ENCODE peak calls at places on chromosomes 4 and X, in six cellular contexts. V is AG04449; J is foreskin fibroblast; Q is fibroblast of villous mesenchyme; B is Karpas-422; T is naive thymus-derived CD4-positive, alpha-beta T cell. R is an unnamed sample.

GRCh38 chr4:165761968-165762367 is 111.1 kb upstream of the TLL1 start:
- DNase-seq in T (no peak), Q (no peak), V (no peak), J (no peak), B (no peak), R (no peak)

GRCh38 chrX:130082244-130083106 is 27.8 kb downstream of the ELF4 start:
- DNase-seq in V (no peak), T (peak), Q (peak), B (peak), J (no peak), R (no peak)

GRCh38 chr4:166435449-166435848 is 562.4 kb downstream of the TLL1 start:
- DNase-seq in B (no peak), Q (peak), J (peak), V (peak), T (no peak), R (peak)

GRCh38 chr4:164396439-164396838 is 357.5 kb upstream of the SMIM31 start:
- DNase-seq in T (no peak), J (no peak), B (no peak), Q (no peak), V (no peak), R (no peak)

GRCh38 chrX:140141444-140142029 is 176.2 kb upstream of the CXorf66 start:
- DNase-seq in J (no peak), Q (peak), T (peak), V (no peak), B (peak), R (no peak)

GRCh38 chr4:153217440-153217839 is 13.2 kb downstream of the TRIM2 start:
- DNase-seq in T (no peak), B (no peak), J (peak), V (no peak), Q (no peak), R (no peak)

GRCh38 chr4:54322817-54323417 is 93.8 kb downstream of the PDGFRA start:
- DNase-seq in T (peak), B (peak), J (peak), V (peak), Q (peak), R (peak)

GRCh38 chrX:63561425-63561824 is 210.3 kb upstream of the SPIN4 start:
- DNase-seq in B (no peak), V (no peak), J (no peak), T (no peak), Q (no peak), R (no peak)

GRCh38 chr4:9764155-9764696 is 17.2 kb upstream of the DRD5 start:
- DNase-seq in J (no peak), V (no peak), Q (no peak), B (no peak), T (no peak), R (no peak)

GRCh38 chr4:108060164-108060563 is 70.5 kb downstream of the HADH start:
- DNase-seq in T (peak), B (peak), V (no peak), Q (peak), J (peak), R (no peak)

GRCh38 chrX:38975368-38975767 is 174.1 kb downstream of the MID1IP1 start:
- DNase-seq in V (no peak), J (no peak), Q (no peak), B (no peak), T (no peak), R (no peak)

GRCh38 chr4:40564815-40565505 is 64.7 kb downstream of the RBM47 start:
- DNase-seq in T (no peak), Q (peak), B (no peak), V (no peak), J (no peak), R (no peak)

GRCh38 chrX:120380699-120381098 is 18.8 kb downstream of the ATP1B4 start:
- DNase-seq in V (no peak), B (peak), J (no peak), T (peak), Q (peak), R (no peak)

GRCh38 chrX:74325130-74326059 is 21.4 kb downstream of the ZCCHC13 start:
- DNase-seq in V (no peak), Q (no peak), B (peak), J (no peak), T (no peak), R (no peak)

GRCh38 chrX:69150294-69150960 is 14.8 kb downstream of the PJA1 start:
- DNase-seq in J (no peak), T (no peak), B (no peak), V (no peak), Q (no peak), R (no peak)

GRCh38 chr4:41212221-41213203 is 1.8 kb downstream of the APBB2 start:
- DNase-seq in J (peak), B (no peak), V (no peak), T (no peak), Q (peak), R (peak)

GRCh38 chr4:124135409-124135813 is 577.1 kb downstream of the ANKRD50 start:
- DNase-seq in J (no peak), V (no peak), Q (peak), T (no peak), B (no peak), R (peak)

GRCh38 chr4:86927843-86928395 is 6.9 kb upstream of the AFF1 start:
- DNase-seq in V (peak), B (no peak), T (no peak), Q (peak), J (peak), R (no peak)

GRCh38 chr4:128341634-128342033 is 54.0 kb upstream of the PGRMC2 start:
- DNase-seq in B (no peak), J (no peak), V (no peak), T (no peak), Q (no peak), R (no peak)

GRCh38 chrX:150845091-150845490 is 53.4 kb downstream of the CD99L2 start:
- DNase-seq in V (no peak), B (no peak), J (no peak), T (no peak), Q (peak), R (no peak)

GRCh38 chrX:68755726-68756125 is 73.1 kb upstream of the EFNB1 start:
- DNase-seq in Q (no peak), B (no peak), V (no peak), T (no peak), J (no peak), R (no peak)

GRCh38 chr4:8346838-8347605 is 77.5 kb downstream of the HTRA3 start:
- DNase-seq in V (no peak), Q (no peak), J (no peak), T (no peak), B (no peak), R (no peak)

GRCh38 chrX:125628435-125628834 is 308.8 kb downstream of the TEX13C start:
- DNase-seq in J (no peak), B (peak), V (no peak), T (no peak), Q (no peak), R (no peak)

GRCh38 chr4:83267121-83267834 is 17.3 kb downstream of the COQ2 start:
- DNase-seq in T (no peak), Q (peak), B (no peak), J (peak), V (no peak), R (no peak)

GRCh38 chr4:153224474-153224873 is 20.2 kb downstream of the TRIM2 start:
- DNase-seq in J (no peak), T (no peak), V (no peak), B (no peak), Q (no peak), R (no peak)

GRCh38 chr4:91837608-91838029 is 466.1 kb upstream of the GRID2 start:
- DNase-seq in B (no peak), J (no peak), V (no peak), T (no peak), Q (peak), R (no peak)

GRCh38 chrX:132480581-132481203 is 8.1 kb downstream of the MBNL3 start:
- DNase-seq in J (peak), V (no peak), B (peak), Q (peak), T (peak), R (peak)

GRCh38 chr4:107017681-107018321 is 18.3 kb downstream of the DKK2 start:
- DNase-seq in Q (peak), B (no peak), T (no peak), J (no peak), V (no peak), R (no peak)

GRCh38 chr4:27915822-27916221 is 1055.2 kb downstream of the STIM2 start:
- DNase-seq in Q (no peak), T (no peak), J (no peak), V (no peak), B (no peak), R (no peak)

GRCh38 chrX:68989865-68990606 is 161.2 kb downstream of the EFNB1 start:
- DNase-seq in T (no peak), V (peak), B (no peak), J (peak), Q (peak), R (no peak)

GRCh38 chr4:76782837-76783236 is 115.1 kb downstream of the SOWAHB start:
- DNase-seq in Q (peak), B (no peak), T (no peak), J (peak), V (peak), R (no peak)

GRCh38 chrX:129525162-129525561 is 1.9 kb upstream of the SMARCA1 start:
- DNase-seq in Q (no peak), V (no peak), T (no peak), B (no peak), J (peak), R (no peak)

GRCh38 chr4:8090312-8090711 is 68.3 kb downstream of the ABLIM2 start:
- DNase-seq in T (peak), V (no peak), Q (no peak), B (no peak), J (no peak), R (no peak)

DNA sequence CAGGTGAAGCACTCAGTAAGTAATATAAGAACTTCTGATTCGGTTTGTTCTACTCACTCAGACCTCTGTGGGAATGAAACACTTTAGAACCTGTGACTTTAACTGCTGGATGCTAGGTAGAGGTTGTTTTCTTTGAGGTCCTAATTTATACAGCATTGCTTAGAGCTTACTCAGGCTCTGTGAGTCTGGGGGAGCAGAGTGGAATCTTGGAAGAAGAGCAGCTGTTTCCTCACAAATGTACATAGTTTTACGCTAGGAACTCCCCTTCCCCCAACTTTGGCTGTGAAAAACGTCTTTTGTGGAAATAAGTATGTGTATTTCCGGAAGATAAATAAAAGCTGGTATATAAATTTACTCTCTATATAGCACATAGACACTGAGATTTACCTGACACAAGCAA is 141.4 kb downstream of the NAA11 start:
- DNase-seq in T (no peak), Q (no peak), B (no peak), J (no peak), V (no peak), R (no peak)
- H3K4me3 ChIP-seq in T (no peak), Q (no peak), B (no peak), J (no peak), V (no peak), R (no peak)

DNA sequence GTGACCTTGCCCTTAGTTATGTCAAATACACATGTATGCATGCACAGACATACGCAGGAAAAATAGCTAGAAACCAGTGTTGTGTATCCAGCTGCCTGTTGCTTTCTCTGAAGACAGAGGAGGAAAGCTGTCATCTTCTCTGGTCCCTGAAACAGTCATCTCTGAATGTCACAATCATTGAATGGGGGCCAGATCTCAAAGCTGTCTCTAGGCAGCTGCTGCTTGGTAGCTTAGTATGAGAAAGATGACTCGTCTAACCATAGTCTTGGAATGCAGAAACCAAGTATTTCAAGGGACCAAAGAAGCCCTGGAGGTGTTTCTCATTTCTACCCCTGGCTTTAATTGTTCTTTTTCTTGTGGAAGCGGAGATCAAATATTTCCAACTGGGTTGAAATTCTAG is 4.0 kb downstream of the GRIA3 start:
- DNase-seq in V (no peak), T (no peak), J (no peak), Q (no peak), B (no peak), R (no peak)
- H3K4me3 ChIP-seq in V (no peak), T (no peak), J (peak), Q (no peak), B (no peak), R (no peak)

DNA sequence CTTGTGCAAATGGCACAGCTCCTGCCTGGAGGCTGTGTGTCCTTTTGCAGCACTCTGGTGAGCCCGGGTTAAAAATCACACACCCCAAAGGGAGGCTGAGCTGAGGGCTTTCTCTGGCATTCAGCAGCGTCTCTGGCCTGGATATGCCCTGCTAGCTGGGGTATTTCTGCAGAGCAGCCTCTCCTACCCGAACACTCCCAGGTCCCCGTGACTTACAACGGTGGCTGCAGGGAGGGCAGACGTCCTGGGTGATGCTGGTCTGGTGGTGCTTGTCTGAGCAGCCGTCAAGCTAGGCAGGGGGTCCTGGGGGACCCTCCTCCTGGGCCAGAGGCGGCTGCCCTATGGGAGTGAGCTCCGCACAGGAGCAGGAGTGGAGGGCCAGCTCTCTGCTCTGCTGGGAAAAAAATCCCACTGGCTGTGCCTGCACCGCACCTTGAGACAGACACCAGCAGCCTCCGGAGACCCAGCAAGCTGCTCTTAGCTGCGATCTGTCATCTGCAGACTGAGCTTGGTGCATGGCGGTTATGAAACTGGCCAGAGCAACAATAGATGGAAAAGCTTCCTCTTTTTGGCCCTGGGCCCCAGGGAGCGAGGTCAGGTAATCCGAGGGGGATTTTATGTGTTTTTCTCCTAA is 41.3 kb upstream of the ASMTL start:
- DNase-seq in T (no peak), Q (no peak), B (peak), V (no peak), J (no peak), R (no peak)
- H3K4me3 ChIP-seq in T (no peak), Q (no peak), B (peak), V (no peak), J (no peak), R (no peak)

GRCh38 chr4:84585276-84585675 is 2.3 kb downstream of the CDS1 start:
- DNase-seq in T (no peak), B (no peak), V (no peak), Q (no peak), J (no peak), R (no peak)
- H3K4me3 ChIP-seq in T (no peak), B (no peak), V (no peak), Q (no peak), J (no peak), R (no peak)

DNA sequence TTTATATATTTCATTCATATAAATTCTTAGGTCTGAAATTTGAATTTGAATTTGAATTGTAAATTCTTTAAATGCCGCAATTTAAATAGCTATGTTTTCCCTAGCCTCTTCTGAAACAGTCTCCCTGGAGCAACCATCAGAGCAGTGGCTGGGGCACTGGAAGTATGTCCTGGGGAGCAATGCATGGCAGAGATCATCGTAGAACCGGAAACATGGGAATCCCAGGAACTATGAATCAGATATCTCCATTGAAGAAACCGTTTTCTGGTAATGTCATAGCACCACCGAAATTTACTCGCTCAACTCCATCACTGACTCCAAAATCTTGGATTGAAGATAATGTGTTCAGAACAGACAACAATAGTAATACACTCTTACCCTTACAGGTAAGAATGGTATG is 4.9 kb downstream of the CPEB2 start:
- DNase-seq in J (no peak), B (no peak), Q (no peak), T (no peak), V (no peak), R (no peak)
- H3K4me3 ChIP-seq in J (peak), B (peak), Q (peak), T (no peak), V (peak), R (no peak)

GRCh38 chrX:10221651-10222050 is 64.9 kb downstream of the CLCN4 start:
- DNase-seq in V (no peak), Q (no peak), J (no peak), B (no peak), T (no peak), R (no peak)
- H3K4me3 ChIP-seq in V (no peak), Q (no peak), J (no peak), B (no peak), T (no peak), R (no peak)

GRCh38 chr4:23887989-23888388 is 1.9 kb downstream of the PPARGC1A start:
- DNase-seq in T (no peak), V (no peak), B (no peak), J (no peak), Q (no peak), R (no peak)

GRCh38 chr4:23884261-23884660 is 5.6 kb downstream of the PPARGC1A start:
- DNase-seq in V (no peak), J (no peak), Q (no peak), B (no peak), T (no peak), R (no peak)

GRCh38 chr4:23887173-23887572 is 2.7 kb downstream of the PPARGC1A start:
- DNase-seq in T (no peak), J (no peak), B (no peak), Q (no peak), V (no peak), R (no peak)

GRCh38 chr4:23884731-23885130 is 5.1 kb downstream of the PPARGC1A start:
- DNase-seq in B (no peak), Q (no peak), J (no peak), V (no peak), T (no peak), R (no peak)

DNA sequence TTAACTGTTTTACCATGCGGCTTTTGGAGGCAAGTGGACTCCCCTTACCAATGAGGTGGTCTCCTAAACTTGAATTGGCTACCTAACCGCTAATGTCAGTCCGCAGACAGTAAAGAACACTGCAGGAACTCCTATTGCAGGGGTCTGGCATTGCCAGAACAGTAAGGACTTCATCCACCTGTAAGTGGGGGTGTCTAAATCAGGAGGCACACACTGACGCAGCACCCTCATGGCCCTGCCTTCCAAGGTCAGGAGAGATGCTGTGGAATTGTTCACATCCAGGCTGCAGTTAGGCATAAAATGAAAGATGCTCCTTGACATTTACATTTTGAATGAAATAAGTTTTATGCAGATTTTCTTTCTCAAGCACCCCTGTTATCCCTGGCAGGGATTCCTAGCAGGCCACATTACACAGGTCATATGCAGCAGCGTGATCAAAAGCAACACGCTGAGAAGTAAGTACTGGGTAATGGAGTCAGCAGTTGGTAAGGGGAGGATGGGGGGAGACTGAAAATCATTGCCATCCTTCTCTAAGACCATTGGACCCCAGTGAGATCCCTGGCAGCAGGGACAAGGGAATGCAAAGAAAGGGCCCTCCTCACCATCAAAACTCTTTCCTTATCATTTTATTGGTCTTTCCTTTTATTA is 3.8 kb downstream of the PPARGC1A start:
- DNase-seq in Q (no peak), J (no peak), V (no peak), T (no peak), B (no peak), R (no peak)
- H3K4me3 ChIP-seq in Q (no peak), J (no peak), V (no peak), T (no peak), B (no peak), R (no peak)

R was measured in HFF-Myc.